ENCODE peak calls at places on chromosomes 2 and 18, in nine cellular contexts. One of them, this sample, is unnamed.

GRCh38 chr2:232980683-232981082 is 32.4 kb downstream of the NGEF start:
- DNase-seq in RWPE2: no peak
- DNase-seq in esophagus squamous epithelium: no peak
- DNase-seq in IMR-90: peak
- DNase-seq in HCT116: no peak
- DNase-seq in K562: no peak
- DNase-seq in astrocyte of the spinal cord: no peak
- DNase-seq in HFF-Myc: no peak
- DNase-seq in fibroblast of mammary gland: peak
- DNase-seq in this sample: no peak

GRCh38 chr18:8812631-8813030 is 107.3 kb downstream of the MTCL1 start:
- DNase-seq in HCT116: no peak
- DNase-seq in RWPE2: no peak
- DNase-seq in esophagus squamous epithelium: no peak
- DNase-seq in HFF-Myc: no peak
- DNase-seq in K562: no peak
- DNase-seq in fibroblast of mammary gland: peak
- DNase-seq in astrocyte of the spinal cord: peak
- DNase-seq in IMR-90: peak
- DNase-seq in this sample: no peak

GRCh38 chr2:122627388-122627787 is 871.9 kb downstream of the TSN start:
- DNase-seq in HCT116: no peak
- DNase-seq in fibroblast of mammary gland: peak
- DNase-seq in HFF-Myc: no peak
- DNase-seq in esophagus squamous epithelium: no peak
- DNase-seq in IMR-90: no peak
- DNase-seq in astrocyte of the spinal cord: no peak
- DNase-seq in RWPE2: no peak
- DNase-seq in K562: no peak
- DNase-seq in this sample: no peak

GRCh38 chr18:34787931-34788532 is 77.9 kb downstream of the DTNA start:
- DNase-seq in esophagus squamous epithelium: no peak
- DNase-seq in HCT116: peak
- DNase-seq in astrocyte of the spinal cord: peak
- DNase-seq in K562: peak
- DNase-seq in HFF-Myc: no peak
- DNase-seq in fibroblast of mammary gland: peak
- DNase-seq in RWPE2: no peak
- DNase-seq in IMR-90: peak
- DNase-seq in this sample: peak

GRCh38 chr2:51324028-51324427 is 292.1 kb upstream of the NRXN1 start:
- DNase-seq in HFF-Myc: no peak
- DNase-seq in fibroblast of mammary gland: no peak
- DNase-seq in RWPE2: no peak
- DNase-seq in astrocyte of the spinal cord: no peak
- DNase-seq in K562: no peak
- DNase-seq in IMR-90: no peak
- DNase-seq in esophagus squamous epithelium: no peak
- DNase-seq in HCT116: no peak
- DNase-seq in this sample: no peak

GRCh38 chr2:238420878-238421694 is 5.6 kb upstream of the ASB1 start:
- DNase-seq in esophagus squamous epithelium: no peak
- DNase-seq in IMR-90: no peak
- DNase-seq in astrocyte of the spinal cord: peak
- DNase-seq in fibroblast of mammary gland: no peak
- DNase-seq in K562: peak
- DNase-seq in HFF-Myc: no peak
- DNase-seq in RWPE2: no peak
- DNase-seq in HCT116: no peak
- DNase-seq in this sample: no peak

GRCh38 chr2:230172852-230173251 is 46.9 kb downstream of the SP110 start:
- DNase-seq in astrocyte of the spinal cord: no peak
- DNase-seq in HCT116: no peak
- DNase-seq in HFF-Myc: no peak
- DNase-seq in K562: no peak
- DNase-seq in esophagus squamous epithelium: no peak
- DNase-seq in IMR-90: no peak
- DNase-seq in fibroblast of mammary gland: no peak
- DNase-seq in RWPE2: no peak
- DNase-seq in this sample: no peak

GRCh38 chr18:4586729-4587128 is 131.6 kb upstream of the DLGAP1 start:
- DNase-seq in IMR-90: no peak
- DNase-seq in RWPE2: no peak
- DNase-seq in HFF-Myc: no peak
- DNase-seq in K562: no peak
- DNase-seq in astrocyte of the spinal cord: no peak
- DNase-seq in esophagus squamous epithelium: no peak
- DNase-seq in HCT116: no peak
- DNase-seq in fibroblast of mammary gland: no peak
- DNase-seq in this sample: no peak

GRCh38 chr18:46167971-46168370 is 63.8 kb downstream of the HAUS1 start:
- DNase-seq in RWPE2: no peak
- DNase-seq in HCT116: no peak
- DNase-seq in K562: no peak
- DNase-seq in esophagus squamous epithelium: peak
- DNase-seq in HFF-Myc: no peak
- DNase-seq in fibroblast of mammary gland: no peak
- DNase-seq in astrocyte of the spinal cord: no peak
- DNase-seq in IMR-90: no peak
- DNase-seq in this sample: no peak

GRCh38 chr2:145012214-145012670 is 492.3 kb upstream of the ZEB2 start:
- DNase-seq in fibroblast of mammary gland: peak
- DNase-seq in HCT116: no peak
- DNase-seq in astrocyte of the spinal cord: peak
- DNase-seq in K562: no peak
- DNase-seq in RWPE2: peak
- DNase-seq in esophagus squamous epithelium: no peak
- DNase-seq in HFF-Myc: peak
- DNase-seq in IMR-90: peak
- DNase-seq in this sample: peak

GRCh38 chr18:8391068-8391467 is 218.2 kb upstream of the RAB12 start:
- DNase-seq in IMR-90: peak
- DNase-seq in fibroblast of mammary gland: no peak
- DNase-seq in K562: no peak
- DNase-seq in astrocyte of the spinal cord: no peak
- DNase-seq in HCT116: no peak
- DNase-seq in HFF-Myc: no peak
- DNase-seq in esophagus squamous epithelium: no peak
- DNase-seq in RWPE2: no peak
- DNase-seq in this sample: no peak

GRCh38 chr2:43024515-43024962 is 201.9 kb downstream of the ZFP36L2 start:
- DNase-seq in astrocyte of the spinal cord: peak
- DNase-seq in esophagus squamous epithelium: no peak
- DNase-seq in HFF-Myc: no peak
- DNase-seq in RWPE2: no peak
- DNase-seq in IMR-90: peak
- DNase-seq in K562: peak
- DNase-seq in HCT116: peak
- DNase-seq in fibroblast of mammary gland: peak
- DNase-seq in this sample: no peak

GRCh38 chr2:102186676-102187190 is at the start of gene IL1RL2:
- DNase-seq in HCT116: no peak
- DNase-seq in HFF-Myc: no peak
- DNase-seq in fibroblast of mammary gland: no peak
- DNase-seq in K562: no peak
- DNase-seq in IMR-90: no peak
- DNase-seq in esophagus squamous epithelium: no peak
- DNase-seq in astrocyte of the spinal cord: no peak
- DNase-seq in RWPE2: no peak
- DNase-seq in this sample: no peak

GRCh38 chr18:47944972-47945843 is 14.7 kb upstream of the SMAD2 start:
- DNase-seq in HCT116: no peak
- DNase-seq in K562: peak
- DNase-seq in RWPE2: no peak
- DNase-seq in fibroblast of mammary gland: peak
- DNase-seq in HFF-Myc: no peak
- DNase-seq in esophagus squamous epithelium: no peak
- DNase-seq in astrocyte of the spinal cord: peak
- DNase-seq in IMR-90: peak
- DNase-seq in this sample: no peak

GRCh38 chr2:162230761-162231160 is 12.5 kb downstream of the FAP start:
- DNase-seq in fibroblast of mammary gland: no peak
- DNase-seq in HFF-Myc: no peak
- DNase-seq in IMR-90: no peak
- DNase-seq in RWPE2: no peak
- DNase-seq in HCT116: no peak
- DNase-seq in esophagus squamous epithelium: no peak
- DNase-seq in astrocyte of the spinal cord: no peak
- DNase-seq in K562: no peak
- DNase-seq in this sample: no peak

GRCh38 chr2:211923019-211923418 is 615.6 kb downstream of the ERBB4 start:
- DNase-seq in K562: no peak
- DNase-seq in RWPE2: no peak
- DNase-seq in astrocyte of the spinal cord: no peak
- DNase-seq in IMR-90: no peak
- DNase-seq in HFF-Myc: no peak
- DNase-seq in HCT116: no peak
- DNase-seq in esophagus squamous epithelium: no peak
- DNase-seq in fibroblast of mammary gland: no peak
- DNase-seq in this sample: no peak

GRCh38 chr2:134911386-134911785 is 7.2 kb upstream of the CCNT2 start:
- DNase-seq in fibroblast of mammary gland: no peak
- DNase-seq in RWPE2: no peak
- DNase-seq in astrocyte of the spinal cord: no peak
- DNase-seq in esophagus squamous epithelium: no peak
- DNase-seq in HCT116: no peak
- DNase-seq in HFF-Myc: no peak
- DNase-seq in IMR-90: no peak
- DNase-seq in K562: no peak
- DNase-seq in this sample: no peak

GRCh38 chr2:72862239-72862988 is 24.8 kb upstream of the SPR start:
- DNase-seq in esophagus squamous epithelium: peak
- DNase-seq in fibroblast of mammary gland: peak
- DNase-seq in HCT116: peak
- DNase-seq in K562: peak
- DNase-seq in astrocyte of the spinal cord: peak
- DNase-seq in HFF-Myc: peak
- DNase-seq in IMR-90: peak
- DNase-seq in RWPE2: peak
- DNase-seq in this sample: peak
- H3K4me3 ChIP-seq in esophagus squamous epithelium: peak
- H3K4me3 ChIP-seq in fibroblast of mammary gland: peak
- H3K4me3 ChIP-seq in HCT116: peak
- H3K4me3 ChIP-seq in K562: no peak
- H3K4me3 ChIP-seq in astrocyte of the spinal cord: no peak
- H3K4me3 ChIP-seq in HFF-Myc: peak
- H3K4me3 ChIP-seq in IMR-90: no peak
- H3K4me3 ChIP-seq in RWPE2: peak
- H3K4me3 ChIP-seq in this sample: peak

DNA sequence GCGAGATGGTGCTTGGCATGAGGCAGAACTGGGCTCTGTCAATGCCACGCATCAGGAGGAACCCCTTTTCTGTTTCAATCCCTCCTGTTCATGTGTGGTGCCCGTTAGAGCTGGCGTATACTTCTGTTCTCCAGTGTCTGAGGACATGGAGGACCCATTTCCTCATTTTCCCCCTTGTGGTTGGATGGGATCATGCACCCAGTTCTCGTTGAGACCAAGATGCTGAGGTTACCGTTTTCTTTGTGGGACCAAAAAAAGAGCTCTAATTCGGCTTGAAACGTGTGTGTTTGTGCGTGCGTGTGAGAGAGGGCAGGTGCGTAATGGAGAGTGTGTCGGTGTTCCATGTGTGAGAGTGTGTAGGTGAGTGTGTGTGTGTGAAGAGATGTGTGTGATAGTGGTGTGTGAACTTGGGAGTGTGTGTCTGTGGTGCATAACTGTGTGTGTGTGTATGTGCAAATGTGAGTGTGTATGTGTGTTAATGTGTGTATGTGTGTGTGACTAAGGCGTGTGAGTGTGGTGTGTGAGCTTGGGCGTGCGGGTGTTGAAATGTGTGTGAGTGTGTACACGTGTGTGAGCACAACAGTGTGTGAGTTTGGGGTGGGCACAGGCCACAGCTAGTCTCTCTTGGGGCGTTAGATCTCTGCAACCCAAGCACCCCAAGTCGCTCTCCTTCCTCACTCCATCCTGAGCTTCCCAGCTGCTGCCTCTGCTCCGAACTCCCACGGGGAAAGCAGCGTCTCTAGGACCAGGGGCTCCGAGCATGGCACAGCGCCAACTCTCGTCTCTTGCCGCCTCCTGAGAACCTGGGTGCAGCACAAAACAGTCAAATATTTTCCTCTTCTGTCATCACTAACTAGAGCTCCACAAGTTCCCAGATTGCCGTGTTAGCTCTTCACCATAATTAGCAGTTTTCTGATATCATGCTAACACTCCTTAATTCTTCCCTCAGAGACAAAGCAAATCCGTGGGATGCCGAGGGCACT is 75.8 kb downstream of the LONRF2 start:
- DNase-seq in K562: peak
- DNase-seq in fibroblast of mammary gland: peak
- DNase-seq in RWPE2: no peak
- DNase-seq in esophagus squamous epithelium: no peak
- DNase-seq in IMR-90: no peak
- DNase-seq in astrocyte of the spinal cord: no peak
- DNase-seq in HFF-Myc: no peak
- DNase-seq in HCT116: peak
- DNase-seq in this sample: no peak
- H3K4me3 ChIP-seq in K562: no peak
- H3K4me3 ChIP-seq in fibroblast of mammary gland: no peak
- H3K4me3 ChIP-seq in RWPE2: no peak
- H3K4me3 ChIP-seq in esophagus squamous epithelium: no peak
- H3K4me3 ChIP-seq in IMR-90: no peak
- H3K4me3 ChIP-seq in astrocyte of the spinal cord: no peak
- H3K4me3 ChIP-seq in HFF-Myc: no peak
- H3K4me3 ChIP-seq in HCT116: no peak
- H3K4me3 ChIP-seq in this sample: no peak

DNA sequence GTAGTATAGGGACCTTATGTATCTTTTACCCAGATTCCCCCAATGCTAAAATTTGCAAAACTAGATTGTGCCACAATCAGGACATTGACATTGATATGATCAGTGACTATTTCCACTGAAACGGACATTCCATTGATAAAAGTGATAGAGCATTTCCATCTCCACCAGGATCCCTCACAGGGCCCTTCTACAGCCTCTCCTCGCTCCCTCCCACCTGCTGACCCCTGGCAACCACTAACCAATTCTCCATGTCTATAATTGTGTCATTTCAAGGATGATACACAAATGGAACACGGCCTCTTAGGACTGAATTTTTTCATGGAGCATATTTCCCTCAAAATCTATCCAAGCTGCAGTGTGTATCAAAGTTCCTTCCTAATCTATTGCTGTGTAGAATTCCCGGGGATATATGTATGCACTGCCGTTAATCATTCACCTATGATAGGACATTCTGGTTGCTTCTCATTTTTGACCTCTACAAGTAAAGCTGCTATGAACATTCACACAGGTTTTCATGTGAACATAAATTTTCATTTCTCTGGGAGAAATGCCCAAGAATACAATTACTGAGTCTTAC is 67.3 kb downstream of the UXS1 start:
- DNase-seq in astrocyte of the spinal cord: no peak
- DNase-seq in IMR-90: no peak
- DNase-seq in RWPE2: no peak
- DNase-seq in HFF-Myc: no peak
- DNase-seq in HCT116: no peak
- DNase-seq in fibroblast of mammary gland: no peak
- DNase-seq in K562: no peak
- DNase-seq in esophagus squamous epithelium: no peak
- DNase-seq in this sample: no peak
- H3K4me3 ChIP-seq in astrocyte of the spinal cord: no peak
- H3K4me3 ChIP-seq in IMR-90: no peak
- H3K4me3 ChIP-seq in RWPE2: no peak
- H3K4me3 ChIP-seq in HFF-Myc: no peak
- H3K4me3 ChIP-seq in HCT116: no peak
- H3K4me3 ChIP-seq in fibroblast of mammary gland: no peak
- H3K4me3 ChIP-seq in K562: no peak
- H3K4me3 ChIP-seq in esophagus squamous epithelium: no peak
- H3K4me3 ChIP-seq in this sample: no peak

GRCh38 chr2:117979911-117980341 is 33.9 kb downstream of the CCDC93 start:
- DNase-seq in esophagus squamous epithelium: no peak
- DNase-seq in RWPE2: no peak
- DNase-seq in HCT116: no peak
- DNase-seq in astrocyte of the spinal cord: no peak
- DNase-seq in IMR-90: no peak
- DNase-seq in K562: no peak
- DNase-seq in HFF-Myc: peak
- DNase-seq in fibroblast of mammary gland: no peak
- DNase-seq in this sample: no peak
- H3K4me3 ChIP-seq in esophagus squamous epithelium: no peak
- H3K4me3 ChIP-seq in RWPE2: no peak
- H3K4me3 ChIP-seq in HCT116: no peak
- H3K4me3 ChIP-seq in astrocyte of the spinal cord: no peak
- H3K4me3 ChIP-seq in IMR-90: no peak
- H3K4me3 ChIP-seq in K562: no peak
- H3K4me3 ChIP-seq in HFF-Myc: no peak
- H3K4me3 ChIP-seq in fibroblast of mammary gland: no peak
- H3K4me3 ChIP-seq in this sample: no peak